ENCODE peak calls at places on chromosome 12, in four cellular contexts. U is EL, X is T-helper 1 cell, L is T-helper 17 cell. B is an unnamed sample.

GRCh38 chr12:64083285-64084210 is 138.5 kb downstream of the KICS2 start:
- DNase-seq in L (no peak), X (no peak), U (peak), B (peak)

GRCh38 chr12:123384994-123385376 is 1.1 kb downstream of the KMT5A start:
- DNase-seq in X (no peak), L (no peak), U (peak), B (peak)

GRCh38 chr12:120252071-120252906 is 13.2 kb downstream of the PXN start:
- DNase-seq in L (peak), U (no peak), X (peak), B (no peak)

GRCh38 chr12:23290627-23291330 is 658.7 kb downstream of the SOX5 start:
- DNase-seq in X (no peak), L (no peak), U (no peak), B (no peak)

GRCh38 chr12:5969156-5969973 is 24.3 kb upstream of the ANO2 start:
- DNase-seq in L (no peak), U (no peak), X (no peak), B (no peak)

GRCh38 chr12:66883545-66883944 is 204.7 kb upstream of the GRIP1 start:
- DNase-seq in X (no peak), U (no peak), L (no peak), B (no peak)

GRCh38 chr12:116138781-116139180 is 138.7 kb downstream of the MED13L start:
- DNase-seq in L (no peak), U (no peak), X (no peak), B (no peak)

GRCh38 chr12:76859621-76860020 is 19.2 kb downstream of the CSRP2 start:
- DNase-seq in U (no peak), X (no peak), L (no peak), B (no peak)

GRCh38 chr12:52865090-52865944 is 16.5 kb upstream of the KRT78 start:
- DNase-seq in L (no peak), X (no peak), U (peak), B (peak)

GRCh38 chr12:98758331-98758730 is 113.2 kb downstream of the APAF1 start:
- DNase-seq in L (no peak), X (no peak), U (peak), B (no peak)

GRCh38 chr12:109999649-109999971 is 380 bp downstream of the ANKRD13A start:
- DNase-seq in X (no peak), U (no peak), L (no peak), B (no peak)

GRCh38 chr12:54296393-54297121 is 4.3 kb downstream of the NFE2 start:
- DNase-seq in U (no peak), L (no peak), X (no peak), B (no peak)

GRCh38 chr12:104604070-104604994 is 147.6 kb downstream of the CHST11 start:
- DNase-seq in U (peak), X (no peak), L (peak), B (peak)